ENCODE peak calls at places on chromosomes 6 and 20, in four cellular contexts. A is ovary, J is left ventricle myocardium inferior, F is left lung. L is an unnamed sample. For H3K4me1, the result is how much of the 10 kb centered on the place peaks cover.

GRCh38 chr6:46138281-46138680 is 8.5 kb downstream of the ENPP4 start:
- DNase-seq in A (no peak), J (no peak), F (no peak), L (no peak)

GRCh38 chr6:65149841-65150240 is 557.2 kb downstream of the EYS start:
- DNase-seq in A (no peak), J (no peak), F (no peak), L (no peak)

GRCh38 chr6:127402890-127403617 is 56.1 kb downstream of the KIAA0408 start:
- DNase-seq in A (no peak), J (no peak), F (no peak), L (peak)

GRCh38 chr20:3915691-3916090 is 26.5 kb downstream of the PANK2 start:
- DNase-seq in A (no peak), J (no peak), F (no peak), L (no peak)

GRCh38 chr6:133855994-133856393 is 32.9 kb upstream of the TCF21 start:
- DNase-seq in A (no peak), J (no peak), F (no peak), L (no peak)

GRCh38 chr6:138600726-138601125 is 101.4 kb upstream of the NHSL1 start:
- DNase-seq in A (no peak), J (no peak), F (no peak), L (no peak)

GRCh38 chr6:1601616-1602355 is 7.9 kb upstream of the FOXC1 start:
- DNase-seq in A (no peak), J (no peak), F (no peak), L (no peak)

GRCh38 chr20:37316116-37316774 is 26.8 kb downstream of the MANBAL start:
- DNase-seq in A (no peak), J (no peak), F (peak), L (no peak)

GRCh38 chr6:33599413-33599911 is 19.4 kb upstream of the BAK1 start:
- DNase-seq in A (no peak), J (no peak), F (no peak), L (no peak)

DNA sequence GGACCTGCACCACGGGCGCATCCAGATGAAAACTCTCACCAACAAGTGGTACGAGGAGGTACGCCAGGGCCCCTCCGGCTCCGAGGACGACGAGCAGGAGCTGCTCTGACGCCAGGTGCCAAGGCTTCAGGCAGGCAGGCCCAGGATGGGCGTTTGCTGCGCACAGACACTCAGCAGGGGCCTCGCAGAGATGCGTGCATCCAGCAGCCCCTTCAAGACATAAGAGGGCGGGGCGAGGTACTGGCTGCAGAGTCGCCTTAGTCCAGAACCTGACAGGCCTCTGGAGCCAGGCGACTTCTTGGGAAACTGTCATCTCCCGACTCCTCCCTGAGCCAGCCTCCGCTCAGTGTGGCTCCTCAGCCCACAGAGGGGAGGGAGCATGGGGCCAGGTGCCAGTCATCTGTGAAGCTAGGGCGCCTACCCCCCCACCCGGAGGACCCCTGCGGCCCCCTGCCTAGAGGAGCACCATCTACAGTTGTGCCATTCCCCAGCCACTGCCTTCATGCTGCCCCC is 27.4 kb downstream of the SPATA2 start:
- DNase-seq in A (no peak), J (no peak), F (no peak), L (no peak)
- H3K4me1 ChIP-seq in A (under half), J (half or more), F (half or more), L (under half)

GRCh38 chr20:62979310-62979709 is 26.8 kb downstream of the SLC17A9 start:
- DNase-seq in A (no peak), J (no peak), F (no peak), L (no peak)
- TF ChIP-seq CTCF in A (no peak), J (no peak), F (no peak), L (peak)

GRCh38 chr20:21326700-21327099 is 23.6 kb downstream of the XRN2 start:
- DNase-seq in A (no peak), J (no peak), F (no peak), L (no peak)
- H3K4me1 ChIP-seq in A (under half), J (half or more), F (half or more), L (under half)

GRCh38 chr20:62472020-62472342 is 3.8 kb downstream of the GATA5 start:
- DNase-seq in A (no peak), J (no peak), F (no peak), L (no peak)
- TF ChIP-seq CTCF in A (no peak), J (no peak), F (no peak), L (no peak)

DNA sequence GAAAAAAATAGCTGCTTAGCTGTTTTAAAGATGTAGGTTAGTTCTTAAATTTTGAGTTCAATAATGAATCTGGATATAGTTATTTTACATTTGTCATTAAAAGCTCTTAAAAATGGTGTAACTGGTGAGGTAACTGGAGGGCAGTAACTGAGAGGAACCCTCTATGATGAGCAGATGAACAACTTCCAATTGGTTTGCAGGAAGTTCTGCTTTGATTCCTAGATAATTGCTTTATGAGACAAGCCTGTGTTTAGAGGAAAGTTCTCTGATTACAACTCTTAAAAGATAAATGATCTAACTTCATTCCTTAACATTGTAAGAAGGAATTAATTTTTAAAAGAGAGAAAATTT is 8.5 kb downstream of the MYLIP start:
- DNase-seq in A (no peak), J (no peak), F (no peak), L (no peak)
- H3K4me1 ChIP-seq in A (under half), J (half or more), F (half or more), L (under half)

DNA sequence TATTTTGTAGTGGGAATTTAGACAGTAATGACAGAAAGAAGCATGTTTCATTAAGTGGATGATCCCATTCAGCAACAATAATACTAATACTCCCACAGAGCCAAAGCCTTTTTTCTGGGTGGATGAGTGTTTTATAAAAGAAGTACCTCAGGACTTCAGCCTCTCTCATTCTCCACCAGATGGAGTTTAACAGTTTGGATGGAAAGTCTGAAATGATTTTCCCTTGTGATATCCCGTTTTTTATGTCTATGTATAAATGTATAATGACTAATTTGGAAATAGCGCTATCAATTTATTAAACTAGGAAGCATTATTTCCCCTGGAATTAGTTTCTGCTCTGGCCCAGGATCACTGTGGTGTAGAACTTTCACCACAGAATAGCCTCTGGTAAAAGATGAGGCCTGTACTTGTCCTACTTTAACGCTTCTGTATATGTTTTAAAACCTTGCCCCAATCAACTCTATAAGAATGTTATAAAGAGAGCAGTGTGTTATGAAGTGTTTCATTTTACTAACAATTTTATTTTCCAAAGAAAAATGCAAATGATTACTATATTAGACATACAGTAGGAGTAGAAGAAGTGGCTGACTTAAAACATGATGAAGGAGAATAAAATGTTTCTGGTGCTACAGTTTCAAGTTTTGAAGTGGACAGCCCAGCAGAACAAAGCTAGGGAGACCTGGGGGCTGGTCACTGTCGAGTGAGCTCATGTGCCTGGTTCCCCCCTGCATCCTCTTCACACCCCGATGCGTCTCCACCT is 135.6 kb downstream of the HIVEP1 start:
- DNase-seq in A (no peak), J (no peak), F (no peak), L (no peak)
- TF ChIP-seq CTCF in A (no peak), J (no peak), F (no peak), L (no peak)

GRCh38 chr20:46330072-46330763 is 21.9 kb upstream of the CDH22 start:
- DNase-seq in A (no peak), J (no peak), F (no peak), L (no peak)
- H3K4me1 ChIP-seq in A (under half), J (under half), F (under half), L (under half)

DNA sequence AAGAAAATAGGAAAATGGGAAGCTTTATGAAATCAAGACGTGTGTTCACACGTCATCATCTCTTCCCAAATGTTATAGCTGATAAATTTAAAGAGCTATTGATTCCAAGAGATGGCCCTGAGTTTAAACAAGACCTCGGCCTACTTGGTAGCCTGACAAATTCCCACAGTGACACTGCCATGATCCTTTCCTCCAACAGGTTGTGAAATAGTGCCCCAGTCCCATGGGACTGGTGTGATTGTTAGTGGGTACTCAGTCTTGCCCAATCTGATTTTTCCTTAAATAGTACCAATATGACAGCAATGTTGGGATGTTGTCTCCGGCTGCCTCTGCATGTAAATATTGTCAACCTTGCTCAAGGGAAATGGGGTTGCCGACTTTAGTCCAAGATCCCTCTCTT is 34.5 kb downstream of the RIOK1 start:
- DNase-seq in A (no peak), J (no peak), F (no peak), L (no peak)
- TF ChIP-seq CTCF in A (no peak), J (no peak), F (no peak), L (no peak)

GRCh38 chr6:150638286-150638685 is 38.6 kb downstream of the PLEKHG1 start:
- DNase-seq in A (no peak), J (no peak), F (no peak), L (no peak)
- H3K4me1 ChIP-seq in A (under half), J (under half), F (under half), L (under half)

L was measured in MM.1S.